ENCODE peak calls at places on chromosomes 7 and 10, in four cellular contexts. One of them, this sample, is unnamed.

GRCh38 chr10:127926455-127926854 is 19.6 kb downstream of the PTPRE start:
- DNase-seq in K562: no peak
- DNase-seq in Panc1: no peak
- DNase-seq in HCT116: no peak
- DNase-seq in this sample: no peak

GRCh38 chr10:123398180-123398591 is 244.0 kb downstream of the BUB3 start:
- DNase-seq in HCT116: no peak
- DNase-seq in Panc1: no peak
- DNase-seq in K562: no peak
- DNase-seq in this sample: no peak

GRCh38 chr10:90652519-90652918 is 205.3 kb downstream of the HTR7 start:
- DNase-seq in Panc1: no peak
- DNase-seq in K562: no peak
- DNase-seq in HCT116: peak; percentile 34
- DNase-seq in this sample: no peak

GRCh38 chr10:85043207-85043606 is 714.8 kb downstream of the CCSER2 start:
- DNase-seq in K562: no peak
- DNase-seq in Panc1: no peak
- DNase-seq in HCT116: no peak
- DNase-seq in this sample: no peak

GRCh38 chr10:99850767-99851127 is 68.3 kb downstream of the ABCC2 start:
- DNase-seq in HCT116: no peak
- DNase-seq in K562: no peak
- DNase-seq in Panc1: no peak
- DNase-seq in this sample: no peak

GRCh38 chr10:117723343-117723742 is 180.8 kb downstream of the EMX2 start:
- DNase-seq in HCT116: no peak
- DNase-seq in Panc1: no peak
- DNase-seq in K562: no peak
- DNase-seq in this sample: no peak

GRCh38 chr10:104906112-104906511 is 265.0 kb downstream of the SORCS3 start:
- DNase-seq in K562: no peak
- DNase-seq in Panc1: no peak
- DNase-seq in HCT116: no peak
- DNase-seq in this sample: no peak

GRCh38 chr7:94654764-94655561 is 970 bp downstream of the SGCE start:
- DNase-seq in HCT116: no peak
- DNase-seq in K562: no peak
- DNase-seq in Panc1: no peak
- DNase-seq in this sample: no peak

GRCh38 chr7:37899712-37900247 is 16.8 kb downstream of the SFRP4 start:
- DNase-seq in K562: no peak
- DNase-seq in Panc1: no peak
- DNase-seq in HCT116: no peak
- DNase-seq in this sample: no peak

GRCh38 chr7:37901236-37901827 is 15.3 kb downstream of the SFRP4 start:
- DNase-seq in HCT116: peak; percentile 13
- DNase-seq in K562: peak; percentile 42
- DNase-seq in Panc1: peak; percentile 28
- DNase-seq in this sample: peak; percentile 56

DNA sequence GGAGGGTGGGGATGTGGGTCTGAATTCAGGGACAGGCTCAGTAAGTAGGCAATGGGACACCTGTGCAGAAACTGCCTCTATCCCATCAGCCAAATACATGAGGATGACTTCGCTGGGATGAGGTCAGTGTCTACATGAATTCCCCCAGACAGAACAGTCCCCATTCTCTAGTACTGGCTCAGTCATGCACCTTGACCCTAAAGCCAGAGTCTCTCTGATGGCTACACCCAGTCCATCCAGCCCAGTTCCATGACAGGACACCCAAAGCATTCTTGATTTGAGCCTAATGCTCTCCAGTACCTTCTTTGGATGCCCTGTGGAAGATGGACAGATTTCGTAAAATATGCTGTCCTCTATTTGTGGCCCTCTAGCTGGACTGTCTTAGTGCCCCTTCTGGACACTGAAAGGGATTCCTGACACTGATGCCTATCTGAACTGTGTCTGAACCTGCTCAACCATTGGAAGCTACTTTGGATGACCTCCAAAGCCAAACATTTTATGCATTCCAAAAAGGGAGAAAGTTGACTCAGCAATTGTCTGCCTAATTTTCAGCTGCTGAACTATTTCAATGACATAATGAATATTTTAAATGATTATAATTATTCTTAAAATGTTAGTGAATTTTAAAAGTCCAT is 14.6 kb downstream of the SFRP4 start:
- DNase-seq in HCT116: no peak
- DNase-seq in K562: peak; percentile 27
- DNase-seq in Panc1: no peak
- DNase-seq in this sample: peak; percentile 75
- TF ChIP-seq SIN3A in HCT116: no peak
- TF ChIP-seq SIN3A in K562: no peak
- TF ChIP-seq SIN3A in Panc1: no peak
- TF ChIP-seq SIN3A in this sample: no peak

GRCh38 chr10:76885815-76886214 is 751.8 kb downstream of the KCNMA1 start:
- DNase-seq in K562: no peak
- DNase-seq in HCT116: no peak
- DNase-seq in Panc1: no peak
- DNase-seq in this sample: no peak
- TF ChIP-seq POLR2AphosphoS5 in K562: no peak
- TF ChIP-seq POLR2AphosphoS5 in HCT116: no peak
- TF ChIP-seq POLR2AphosphoS5 in Panc1: no peak
- TF ChIP-seq POLR2AphosphoS5 in this sample: no peak

GRCh38 chr10:60123668-60124067 is 217.3 kb upstream of the CCDC6 start:
- DNase-seq in Panc1: no peak
- DNase-seq in K562: no peak
- DNase-seq in HCT116: no peak
- DNase-seq in this sample: no peak

GRCh38 chr10:60122190-60122589 is 215.8 kb upstream of the CCDC6 start:
- DNase-seq in HCT116: no peak
- DNase-seq in K562: no peak
- DNase-seq in Panc1: no peak
- DNase-seq in this sample: no peak

GRCh38 chr10:60125928-60126327 is 219.6 kb upstream of the CCDC6 start:
- DNase-seq in Panc1: no peak
- DNase-seq in K562: no peak
- DNase-seq in HCT116: no peak
- DNase-seq in this sample: no peak

GRCh38 chr10:60124536-60124935 is 218.2 kb upstream of the CCDC6 start:
- DNase-seq in HCT116: no peak
- DNase-seq in K562: no peak
- DNase-seq in Panc1: no peak
- DNase-seq in this sample: no peak

DNA sequence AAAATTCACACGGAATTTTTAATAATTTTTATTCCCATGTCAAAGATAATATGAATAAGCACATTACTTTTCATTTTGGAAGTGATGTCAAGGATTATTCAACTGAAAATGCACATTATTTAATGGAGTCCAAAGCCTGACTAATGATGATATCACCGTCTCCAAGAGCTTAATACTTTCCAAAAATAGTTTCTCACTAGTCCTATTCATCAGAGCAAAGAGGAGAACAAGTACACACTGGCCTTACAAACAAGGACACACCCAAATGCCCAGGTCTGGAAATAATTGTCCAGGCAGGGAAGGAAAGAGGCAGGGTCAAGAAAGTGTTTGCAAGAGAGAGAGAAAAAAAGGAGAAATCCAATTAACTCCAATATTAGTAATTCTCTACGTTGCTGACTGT is 216.8 kb upstream of the CCDC6 start:
- DNase-seq in K562: no peak
- DNase-seq in HCT116: peak; percentile 50
- DNase-seq in Panc1: no peak
- DNase-seq in this sample: no peak
- TF ChIP-seq TCF7L2 in K562: no peak
- TF ChIP-seq TCF7L2 in HCT116: no peak
- TF ChIP-seq TCF7L2 in Panc1: no peak
- TF ChIP-seq TCF7L2 in this sample: no peak

GRCh38 chr10:53140516-53140915 is 367.9 kb upstream of the MBL2 start:
- DNase-seq in K562: no peak
- DNase-seq in Panc1: no peak
- DNase-seq in HCT116: no peak
- DNase-seq in this sample: no peak
- TF ChIP-seq SIN3A in K562: no peak
- TF ChIP-seq SIN3A in Panc1: no peak
- TF ChIP-seq SIN3A in HCT116: no peak
- TF ChIP-seq SIN3A in this sample: no peak

GRCh38 chr7:142832452-142832851 is 22.4 kb upstream of the EPHB6 start:
- DNase-seq in Panc1: no peak
- DNase-seq in K562: no peak
- DNase-seq in HCT116: no peak
- DNase-seq in this sample: no peak
- TF ChIP-seq POLR2AphosphoS5 in Panc1: no peak
- TF ChIP-seq POLR2AphosphoS5 in K562: no peak
- TF ChIP-seq POLR2AphosphoS5 in HCT116: no peak
- TF ChIP-seq POLR2AphosphoS5 in this sample: no peak

GRCh38 chr10:121910673-121911420 is 17.0 kb downstream of the ATE1 start:
- DNase-seq in HCT116: no peak
- DNase-seq in K562: no peak
- DNase-seq in Panc1: no peak
- DNase-seq in this sample: no peak
- TF ChIP-seq TCF7L2 in HCT116: no peak
- TF ChIP-seq TCF7L2 in K562: no peak
- TF ChIP-seq TCF7L2 in Panc1: no peak
- TF ChIP-seq TCF7L2 in this sample: no peak

GRCh38 chr7:42926204-42926603 is 5.8 kb downstream of the PSMA2 start:
- DNase-seq in HCT116: no peak
- DNase-seq in Panc1: no peak
- DNase-seq in K562: no peak
- DNase-seq in this sample: no peak
- TF ChIP-seq SIN3A in HCT116: no peak
- TF ChIP-seq SIN3A in Panc1: no peak
- TF ChIP-seq SIN3A in K562: no peak
- TF ChIP-seq SIN3A in this sample: no peak

DNA sequence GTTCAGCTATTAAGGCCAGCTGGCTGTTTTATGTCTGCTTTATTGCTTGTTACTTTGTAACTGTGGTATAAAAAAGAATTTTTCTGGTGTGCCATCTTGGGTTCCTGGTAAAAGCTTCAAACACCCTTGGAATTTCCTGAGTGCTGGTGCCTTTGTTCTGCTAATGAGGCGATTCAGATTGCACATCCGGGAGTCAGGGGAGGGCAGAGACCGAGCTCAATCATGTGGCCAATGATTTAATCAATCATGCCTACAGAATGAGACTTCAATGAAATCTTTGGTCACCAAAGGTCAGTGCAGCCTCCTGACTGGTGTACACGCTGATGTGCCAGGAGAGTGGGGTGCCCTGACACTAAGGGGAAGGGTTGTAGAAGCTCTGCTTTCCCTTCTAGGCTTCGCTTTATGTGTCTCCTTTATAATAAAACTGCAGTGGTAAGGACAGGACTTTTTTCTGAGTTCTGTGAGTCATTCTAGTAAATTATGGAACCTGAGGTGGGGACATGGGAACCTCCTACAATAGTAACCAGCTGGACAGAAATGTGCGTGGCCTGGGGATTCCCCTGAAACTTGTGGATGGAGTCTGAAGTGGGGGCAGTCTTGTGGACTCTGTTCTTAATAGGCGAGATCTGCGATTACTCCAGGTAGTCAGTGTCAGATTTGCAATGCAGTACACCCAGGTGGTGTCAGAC is 69.4 kb upstream of the OGDHL start:
- DNase-seq in K562: no peak
- DNase-seq in HCT116: no peak
- DNase-seq in Panc1: no peak
- DNase-seq in this sample: no peak
- TF ChIP-seq POLR2AphosphoS5 in K562: no peak
- TF ChIP-seq POLR2AphosphoS5 in HCT116: no peak
- TF ChIP-seq POLR2AphosphoS5 in Panc1: no peak
- TF ChIP-seq POLR2AphosphoS5 in this sample: no peak

GRCh38 chr7:73435471-73436009 is 2.0 kb downstream of the FZD9 start:
- DNase-seq in HCT116: no peak
- DNase-seq in K562: no peak
- DNase-seq in Panc1: no peak
- DNase-seq in this sample: no peak

GRCh38 chr7:73437699-73438416 is 4.3 kb downstream of the FZD9 start:
- DNase-seq in Panc1: no peak
- DNase-seq in K562: no peak
- DNase-seq in HCT116: no peak
- DNase-seq in this sample: no peak

GRCh38 chr7:73434701-73435069 is 1.1 kb downstream of the FZD9 start:
- DNase-seq in K562: no peak
- DNase-seq in Panc1: no peak
- DNase-seq in HCT116: no peak
- DNase-seq in this sample: no peak

GRCh38 chr7:73437091-73437490 is 3.5 kb downstream of the FZD9 start:
- DNase-seq in Panc1: no peak
- DNase-seq in K562: no peak
- DNase-seq in HCT116: no peak
- DNase-seq in this sample: no peak

DNA sequence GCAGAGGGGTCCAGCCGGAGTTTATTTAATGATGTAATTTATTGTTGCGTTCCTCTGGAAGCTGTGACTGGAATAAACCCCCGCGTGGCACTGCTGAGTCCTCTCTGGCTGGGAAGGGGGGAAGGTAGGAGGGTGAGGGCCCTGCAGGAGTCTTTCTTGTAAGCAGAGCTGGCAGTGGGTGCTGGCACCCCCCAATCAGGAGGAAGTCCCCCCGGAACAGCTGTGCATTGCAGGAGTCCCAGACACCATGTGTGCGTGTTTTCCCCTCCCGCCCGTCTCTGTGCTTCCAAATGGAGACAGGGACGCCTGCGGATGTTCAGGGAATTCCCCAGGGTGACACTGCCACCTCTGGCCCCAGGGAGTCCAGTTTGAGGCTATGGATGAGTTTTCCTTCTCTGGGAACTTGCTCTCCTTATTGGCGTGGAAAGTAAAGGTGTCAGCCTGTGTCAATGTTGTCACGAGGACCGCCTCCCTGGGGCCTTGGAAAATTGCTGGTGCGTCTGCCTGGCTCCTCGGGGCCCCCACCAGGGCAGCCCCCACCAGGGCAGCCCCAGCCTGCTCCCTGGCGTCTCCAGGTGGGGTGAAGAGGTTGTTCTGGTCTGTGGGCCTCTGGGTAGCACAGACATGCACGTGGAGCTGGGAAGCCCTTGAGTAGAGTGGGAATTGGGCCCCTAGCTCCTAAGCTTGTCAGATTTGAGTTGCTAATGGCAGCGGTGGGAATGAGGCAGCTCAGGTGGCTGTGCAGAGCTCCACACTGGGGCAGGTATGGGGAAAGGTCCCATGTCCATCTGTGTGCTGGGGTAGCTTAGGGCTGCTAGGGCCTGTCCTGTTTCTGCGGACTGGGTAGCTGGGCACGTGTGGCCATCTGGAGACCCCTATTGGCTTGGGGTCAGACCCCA is 2.7 kb downstream of the FZD9 start:
- DNase-seq in K562: no peak
- DNase-seq in Panc1: no peak
- DNase-seq in HCT116: no peak
- DNase-seq in this sample: peak; percentile 54
- TF ChIP-seq TCF7L2 in K562: no peak
- TF ChIP-seq TCF7L2 in Panc1: no peak
- TF ChIP-seq TCF7L2 in HCT116: no peak
- TF ChIP-seq TCF7L2 in this sample: no peak

GRCh38 chr10:131576341-131577177 is 265.0 kb upstream of the TCERG1L start:
- DNase-seq in Panc1: no peak
- DNase-seq in K562: no peak
- DNase-seq in HCT116: no peak
- DNase-seq in this sample: no peak
- TF ChIP-seq SIN3A in Panc1: no peak
- TF ChIP-seq SIN3A in K562: no peak
- TF ChIP-seq SIN3A in HCT116: no peak
- TF ChIP-seq SIN3A in this sample: no peak